ENCODE peak calls at places on chromosomes 12 and 14, in four cellular contexts. S is fibroblast of lung, L is colonic mucosa, D is HCT116. K is an unnamed sample. For H3K27me3, the result is how much of the 10 kb centered on the place peaks cover.

GRCh38 chr12:106682594-106683234 is 91.8 kb upstream of the RIC8B start:
- DNase-seq in S (peak), L (no peak), D (peak), K (peak)

GRCh38 chr12:121287267-121287954 is 9.1 kb downstream of the CAMKK2 start:
- DNase-seq in S (peak), L (no peak), D (no peak), K (no peak)

GRCh38 chr14:50383618-50384225 is 13.0 kb downstream of the CDKL1 start:
- DNase-seq in S (no peak), L (no peak), D (no peak), K (no peak)

GRCh38 chr14:90510208-90510607 is 113.4 kb downstream of the CALM1 start:
- DNase-seq in S (no peak), L (peak), D (no peak), K (no peak)

GRCh38 chr12:120072472-120072871 is 44.1 kb downstream of the RAB35 start:
- DNase-seq in S (no peak), L (no peak), D (no peak), K (no peak)

GRCh38 chr12:15001733-15002471 is 29.1 kb downstream of the PDE6H start:
- DNase-seq in S (peak), L (no peak), D (no peak), K (no peak)

GRCh38 chr12:62604856-62605255 is 138.2 kb downstream of the MON2 start:
- DNase-seq in S (peak), L (no peak), D (no peak), K (peak)

GRCh38 chr14:37234222-37234621 is 36.5 kb downstream of the MIPOL1 start:
- DNase-seq in S (no peak), L (no peak), D (no peak), K (no peak)

GRCh38 chr12:109153711-109154434 is 37.5 kb downstream of the ACACB start:
- DNase-seq in S (no peak), L (peak), D (no peak), K (peak)

GRCh38 chr14:42143114-42143513 is 536.4 kb downstream of the LRFN5 start:
- DNase-seq in S (no peak), L (no peak), D (no peak), K (no peak)

GRCh38 chr14:76926521-76927251 is 100.5 kb downstream of the LRRC74A start:
- DNase-seq in S (peak), L (no peak), D (no peak), K (no peak)

GRCh38 chr14:32183151-32184048 is 18.4 kb upstream of the RNU6-7 start:
- DNase-seq in S (no peak), L (no peak), D (no peak), K (no peak)

GRCh38 chr12:45966486-45966885 is 23.9 kb downstream of the SCAF11 start:
- DNase-seq in S (peak), L (no peak), D (no peak), K (no peak)

GRCh38 chr12:52907092-52907810 is 2.4 kb upstream of the KRT8 start:
- DNase-seq in S (no peak), L (peak), D (no peak), K (peak)

GRCh38 chr14:75514673-75515630 is 7.3 kb upstream of the BATF start:
- DNase-seq in S (peak), L (no peak), D (no peak), K (peak)

GRCh38 chr12:99918003-99918402 is 66.7 kb downstream of the ANKS1B start:
- DNase-seq in S (no peak), L (no peak), D (no peak), K (no peak)

GRCh38 chr12:52010152-52010622 is 3.4 kb downstream of the TAMALIN start:
- DNase-seq in S (peak), L (peak), D (no peak), K (no peak)

GRCh38 chr12:118500302-118500701 is 123.9 kb downstream of the SUDS3 start:
- DNase-seq in S (no peak), L (no peak), D (no peak), K (no peak)

GRCh38 chr12:16297521-16297920 is 20.0 kb upstream of the SLC15A5 start:
- DNase-seq in S (no peak), L (no peak), D (no peak), K (no peak)

GRCh38 chr12:108587826-108588225 is 10.1 kb downstream of the TMEM119 start:
- DNase-seq in S (no peak), L (no peak), D (no peak), K (no peak)

GRCh38 chr14:70282666-70283065 is 76.8 kb downstream of the COX16 start:
- DNase-seq in S (no peak), L (no peak), D (no peak), K (no peak)

GRCh38 chr14:71371711-71372396 is 464.6 kb downstream of the PCNX1 start:
- DNase-seq in S (peak), L (no peak), D (no peak), K (peak)

GRCh38 chr14:99137001-99137700 is 134.8 kb downstream of the BCL11B start:
- DNase-seq in S (no peak), L (peak), D (no peak), K (no peak)

GRCh38 chr14:67765192-67765834 is 51.1 kb downstream of the ZFYVE26 start:
- DNase-seq in S (no peak), L (peak), D (no peak), K (peak)

GRCh38 chr14:54301349-54301748 is 95.5 kb upstream of the CDKN3 start:
- DNase-seq in S (no peak), L (no peak), D (no peak), K (no peak)

GRCh38 chr12:40330180-40330579 is 105.4 kb downstream of the LRRK2 start:
- DNase-seq in S (no peak), L (no peak), D (no peak), K (no peak)

GRCh38 chr12:93449277-93449676 is 7.5 kb upstream of the UBE2N start:
- DNase-seq in S (no peak), L (no peak), D (no peak), K (no peak)

GRCh38 chr12:131020326-131020725 is 66.6 kb downstream of the ADGRD1 start:
- DNase-seq in S (no peak), L (no peak), D (no peak), K (no peak)

GRCh38 chr12:47978598-47978873 is 15.1 kb downstream of the TMEM106C start:
- DNase-seq in S (no peak), L (no peak), D (no peak), K (no peak)

GRCh38 chr12:111174283-111175108 is 194.4 kb downstream of the PHETA1 start:
- DNase-seq in S (no peak), L (no peak), D (peak), K (no peak)
- H3K27me3 ChIP-seq in S (under half), L (under half), D (under half), K (under half)

DNA sequence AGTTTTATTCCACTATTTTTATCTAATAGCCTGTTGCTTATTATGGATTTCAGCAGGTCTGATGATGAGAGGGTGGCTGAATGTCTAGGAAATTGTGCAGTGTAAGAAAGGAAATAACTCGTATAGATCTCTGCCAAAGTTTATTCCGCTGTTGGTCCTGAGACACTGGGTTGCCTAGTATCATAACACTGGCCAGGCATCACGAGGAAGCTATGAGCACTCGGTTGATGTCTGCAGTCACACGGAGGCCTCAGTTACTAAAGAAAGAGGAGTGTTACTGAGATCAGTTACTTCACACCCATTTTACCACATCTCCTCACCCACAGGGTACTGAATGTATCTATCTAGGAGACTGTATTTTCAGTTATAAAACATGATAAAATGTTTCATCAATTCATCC is 21.9 kb downstream of the BHLHE41 start:
- DNase-seq in S (no peak), L (no peak), D (no peak), K (no peak)
- H3K9ac ChIP-seq in S (no peak), L (no peak), D (no peak), K (no peak)

GRCh38 chr12:128266559-128267245 is at the start of gene TMEM132C:
- DNase-seq in S (no peak), L (no peak), D (no peak), K (no peak)
- H3K4me3 ChIP-seq in S (no peak), L (no peak), D (no peak), K (no peak)

DNA sequence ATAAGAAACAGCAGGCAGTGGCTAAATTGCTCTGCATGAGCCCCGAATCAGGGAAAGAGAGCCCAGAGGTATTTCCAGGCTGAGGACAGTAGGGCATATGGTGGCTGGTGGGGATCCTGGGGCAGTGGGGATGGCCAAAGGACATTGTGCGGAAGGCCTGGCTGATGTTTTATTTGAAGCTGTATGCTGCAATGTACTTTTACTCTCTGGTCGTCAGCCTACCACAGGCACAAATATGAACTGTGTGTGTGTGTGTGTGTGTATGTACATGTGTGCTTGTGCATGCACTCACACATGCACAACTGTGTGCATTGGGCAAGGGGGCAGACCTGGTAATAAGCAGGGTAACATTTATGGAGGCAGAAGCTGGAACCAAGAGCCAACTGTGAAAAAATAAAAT is 74.7 kb upstream of the GZMB start:
- DNase-seq in S (no peak), L (no peak), D (no peak), K (no peak)
- H3K27me3 ChIP-seq in S (under half), L (under half), D (under half), K (under half)

GRCh38 chr14:56664811-56665421 is 85.3 kb downstream of the TMEM260 start:
- DNase-seq in S (no peak), L (no peak), D (no peak), K (no peak)

GRCh38 chr14:56661478-56661877 is 81.9 kb downstream of the TMEM260 start:
- DNase-seq in S (no peak), L (no peak), D (no peak), K (no peak)

GRCh38 chr14:56660677-56661389 is 81.2 kb downstream of the TMEM260 start:
- DNase-seq in S (no peak), L (no peak), D (no peak), K (no peak)

GRCh38 chr14:56666716-56667115 is 87.1 kb downstream of the TMEM260 start:
- DNase-seq in S (peak), L (no peak), D (no peak), K (peak)

DNA sequence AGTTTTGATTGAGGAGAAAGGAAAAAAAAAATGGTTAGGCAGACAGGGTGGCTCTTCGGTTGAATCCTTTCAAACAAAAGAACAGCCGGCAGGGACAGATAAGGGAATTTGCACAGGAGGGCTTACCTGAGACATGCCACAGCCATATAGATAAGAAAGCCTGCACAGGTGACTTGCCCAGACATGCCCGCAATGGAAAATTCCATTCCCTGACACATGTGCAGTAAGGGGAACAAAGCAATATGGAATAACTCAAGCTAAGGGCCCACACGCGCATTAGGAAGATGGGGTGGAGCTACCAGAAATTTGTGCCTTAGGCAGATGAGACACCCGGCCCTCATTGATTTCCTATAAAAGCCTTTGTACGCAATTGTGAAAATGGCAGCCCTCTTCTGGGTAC is 86.7 kb downstream of the TMEM260 start:
- DNase-seq in S (no peak), L (no peak), D (no peak), K (peak)
- H3K9ac ChIP-seq in S (no peak), L (no peak), D (no peak), K (no peak)

DNA sequence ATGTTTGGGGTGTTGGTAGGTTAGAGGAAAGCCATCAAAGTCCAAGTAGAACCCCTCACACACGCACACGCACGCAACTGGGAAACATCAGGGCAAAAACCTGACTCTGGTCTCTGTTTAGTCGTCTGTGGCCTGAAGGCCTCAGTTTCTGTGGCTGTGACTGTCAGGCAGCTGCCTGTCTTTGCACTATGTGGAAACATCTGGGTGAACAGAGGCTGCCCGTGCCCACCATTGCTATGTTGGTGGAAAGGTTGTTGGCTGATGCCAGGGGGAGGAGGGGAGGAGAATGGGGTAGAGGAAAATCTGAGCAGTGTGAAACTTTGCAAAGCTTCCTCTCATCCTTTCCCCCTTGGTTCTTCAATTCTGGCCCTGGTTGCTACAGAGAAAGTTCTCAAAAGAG is 7.4 kb downstream of the HOXC10 start:
- DNase-seq in S (no peak), L (no peak), D (no peak), K (no peak)
- H3K4me3 ChIP-seq in S (no peak), L (no peak), D (no peak), K (no peak)

GRCh38 chr14:88325883-88326282 is 2.8 kb upstream of the KCNK10 start:
- DNase-seq in S (no peak), L (no peak), D (no peak), K (no peak)

GRCh38 chr14:88323520-88324199 is 591 bp upstream of the KCNK10 start:
- DNase-seq in S (no peak), L (no peak), D (no peak), K (no peak)

GRCh38 chr14:88321692-88322504 is 1.2 kb downstream of the KCNK10 start:
- DNase-seq in S (no peak), L (no peak), D (no peak), K (no peak)

GRCh38 chr14:88323086-88323519 is at the start of gene KCNK10:
- DNase-seq in S (peak), L (no peak), D (no peak), K (peak)

DNA sequence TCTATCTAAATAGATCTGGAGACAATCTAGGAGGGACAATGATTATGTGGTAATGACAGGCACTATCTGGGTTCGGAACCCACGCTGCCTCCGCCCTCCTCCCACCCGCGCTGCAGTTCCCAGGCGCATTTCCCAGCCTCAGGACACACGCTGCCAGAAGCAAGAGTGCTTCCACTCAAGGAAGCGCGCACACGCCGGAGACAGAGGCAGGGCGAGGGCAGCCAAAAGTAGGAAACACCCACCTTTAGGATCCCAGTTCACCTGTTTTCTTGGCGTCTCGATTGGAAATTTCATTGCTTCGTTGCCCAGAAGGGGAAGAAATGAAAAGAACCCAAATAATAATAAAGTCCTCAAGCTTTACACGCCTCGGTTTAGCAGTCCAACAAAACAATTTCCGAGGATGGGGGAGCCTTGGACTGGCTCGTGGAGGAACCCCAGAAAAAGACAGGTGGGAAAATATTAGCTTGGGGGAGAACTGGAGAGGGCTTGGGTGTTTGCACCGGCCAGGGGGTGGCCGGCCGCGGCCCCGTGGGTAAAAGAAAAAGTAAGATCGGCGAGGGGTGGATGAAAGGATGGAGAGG is 474 bp downstream of the KCNK10 start:
- DNase-seq in S (no peak), L (no peak), D (no peak), K (no peak)
- H3K27me3 ChIP-seq in S (under half), L (half or more), D (under half), K (under half)

GRCh38 chr12:49616533-49617219 is 6.7 kb upstream of the PRPF40B start:
- DNase-seq in S (no peak), L (no peak), D (no peak), K (no peak)
- H3K9ac ChIP-seq in S (no peak), L (no peak), D (no peak), K (no peak)

K was measured in mammary epithelial cell.